ENCODE peak calls at places on chromosome 10, in ten cellular contexts. M, Z, O, P, E, N, J, V, H and K are unnamed samples.

GRCh38 chr10:6586501-6586900 is 6.4 kb upstream of the PRKCQ start:
- DNase-seq in J (no peak), P (no peak), N (no peak), O (no peak), H (no peak), Z (no peak), V (no peak), M (no peak), E (no peak), K (no peak)

GRCh38 chr10:86971146-86971991 is 3.1 kb downstream of the ADIRF start:
- DNase-seq in Z (peak), H (peak), J (peak), N (peak), O (peak), P (peak), V (peak), E (peak), M (peak), K (no peak)

GRCh38 chr10:115092555-115093285 is 445 bp upstream of the ATRNL1 start:
- DNase-seq in O (peak), E (peak), Z (peak), P (no peak), H (peak), M (peak), V (peak), N (peak), J (no peak), K (peak)

GRCh38 chr10:1366811-1367425 is 310.7 kb downstream of the WDR37 start:
- DNase-seq in V (no peak), J (no peak), O (no peak), N (no peak), H (no peak), Z (no peak), E (no peak), P (no peak), M (peak), K (peak)

GRCh38 chr10:121580276-121581116 is 17.7 kb downstream of the FGFR2 start:
- DNase-seq in Z (no peak), M (no peak), H (no peak), J (no peak), O (no peak), N (peak), P (no peak), V (no peak), E (no peak), K (no peak)

GRCh38 chr10:106577266-106577665 is 587.2 kb downstream of the SORCS1 start:
- DNase-seq in H (no peak), P (no peak), Z (no peak), E (peak), M (no peak), V (peak), N (peak), O (no peak), J (no peak), K (no peak)

GRCh38 chr10:122192142-122192541 is 79.0 kb upstream of the BTBD16 start:
- DNase-seq in E (peak), P (no peak), Z (no peak), H (peak), J (no peak), V (no peak), O (no peak), N (peak), M (no peak), K (no peak)

GRCh38 chr10:125049216-125049903 is 107.4 kb downstream of the ZRANB1 start:
- DNase-seq in E (no peak), N (no peak), O (no peak), M (no peak), Z (no peak), V (no peak), P (no peak), H (no peak), J (no peak), K (no peak)

GRCh38 chr10:100978121-100978895 is 9.0 kb downstream of the MRPL43 start:
- DNase-seq in M (no peak), J (no peak), P (no peak), N (no peak), O (no peak), E (no peak), Z (no peak), V (no peak), H (no peak), K (peak)

GRCh38 chr10:26647602-26648244 is 49.8 kb upstream of the PDSS1 start:
- DNase-seq in H (no peak), O (no peak), P (no peak), E (no peak), M (no peak), N (no peak), J (no peak), Z (no peak), V (no peak), K (no peak)
- TF ChIP-seq CTCF in H (no peak), O (no peak), P (no peak), E (no peak), M (no peak), N (no peak), J (no peak), Z (no peak), V (no peak), K (no peak)

GRCh38 chr10:72200883-72201282 is 14.9 kb upstream of the ANAPC16 start:
- DNase-seq in O (no peak), J (no peak), Z (no peak), M (no peak), H (no peak), P (no peak), E (no peak), V (no peak), N (no peak), K (no peak)
- TF ChIP-seq CTCF in O (no peak), J (no peak), Z (no peak), M (no peak), H (no peak), P (no peak), E (no peak), V (no peak), N (no peak), K (no peak)

GRCh38 chr10:91409869-91410637 is at the start of gene HECTD2:
- DNase-seq in Z (peak), O (peak), M (peak), V (peak), N (peak), E (peak), P (peak), J (peak), H (peak), K (peak)
- TF ChIP-seq CTCF in Z (peak), O (no peak), M (peak), V (peak), N (peak), E (no peak), P (peak), J (peak), H (peak), K (peak)

GRCh38 chr10:89981891-89982290 is 280.5 kb downstream of the KIF20B start:
- DNase-seq in E (no peak), Z (no peak), M (no peak), P (no peak), H (no peak), N (no peak), J (no peak), O (no peak), V (no peak), K (no peak)
- TF ChIP-seq CTCF in E (no peak), Z (no peak), M (no peak), P (no peak), H (no peak), N (no peak), J (no peak), O (no peak), V (no peak), K (no peak)

GRCh38 chr10:96721207-96721572 is 876 bp upstream of the PIK3AP1 start:
- DNase-seq in O (no peak), P (no peak), E (no peak), M (peak), V (no peak), N (peak), Z (no peak), J (no peak), H (no peak), K (no peak)

GRCh38 chr10:96719850-96720421 is 378 bp downstream of the PIK3AP1 start:
- DNase-seq in H (peak), N (peak), J (peak), P (peak), E (peak), M (peak), O (peak), V (peak), Z (peak), K (no peak)

GRCh38 chr10:96720422-96721206 is at the start of gene PIK3AP1:
- DNase-seq in E (peak), H (peak), N (peak), Z (peak), M (peak), O (peak), P (peak), V (peak), J (peak), K (no peak)

GRCh38 chr10:96718304-96718990 is 1.9 kb downstream of the PIK3AP1 start:
- DNase-seq in N (no peak), H (no peak), M (no peak), P (no peak), J (no peak), Z (no peak), E (peak), V (no peak), O (no peak), K (no peak)

GRCh38 chr10:96719205-96719604 is 1.1 kb downstream of the PIK3AP1 start:
- DNase-seq in E (no peak), P (no peak), N (no peak), H (no peak), J (no peak), Z (no peak), O (no peak), V (no peak), M (no peak), K (no peak)
- TF ChIP-seq CTCF in E (no peak), P (no peak), N (no peak), H (no peak), J (no peak), Z (peak), O (no peak), V (no peak), M (no peak), K (no peak)

DNA sequence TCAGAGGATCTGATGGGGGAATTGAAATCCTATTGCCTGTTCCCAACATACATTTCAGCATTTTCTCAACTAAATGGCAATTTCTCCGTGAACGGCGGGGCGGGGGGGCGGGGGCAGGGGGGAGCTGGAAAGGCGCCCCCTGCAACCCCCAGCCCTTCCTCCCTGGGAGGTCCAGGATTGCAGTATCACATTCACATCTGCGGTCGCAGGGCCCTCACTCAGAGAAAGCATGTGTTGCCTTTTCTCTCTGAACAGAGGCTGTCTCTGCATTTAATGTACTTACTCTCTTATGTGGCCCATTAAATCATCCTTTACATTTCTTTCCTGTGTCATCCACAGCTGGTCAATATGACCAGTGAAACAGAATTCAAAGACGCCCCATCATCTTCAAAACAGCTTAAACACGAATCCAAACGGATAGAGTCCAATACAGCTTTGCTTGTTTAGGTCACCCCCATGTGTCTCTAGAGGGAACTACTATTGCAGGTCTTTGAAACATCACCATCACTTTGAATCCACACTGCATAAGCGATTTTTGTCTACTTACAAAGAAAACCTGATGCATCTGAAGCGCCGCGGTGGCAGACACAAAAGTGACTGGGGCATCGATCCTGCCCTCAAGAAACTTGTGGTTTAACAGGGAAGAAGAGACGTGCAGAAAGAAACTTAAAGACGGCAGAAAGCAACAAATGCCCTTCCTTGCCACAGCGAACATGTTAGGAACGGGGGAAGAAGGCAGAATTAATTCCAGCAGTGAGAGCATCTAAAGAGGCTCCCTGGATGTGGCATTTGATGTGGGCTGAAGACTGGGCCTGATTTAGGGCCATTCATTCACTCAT is 17.0 kb upstream of the ECHDC3 start:
- DNase-seq in O (no peak), J (no peak), E (peak), P (no peak), V (peak), H (peak), M (peak), Z (peak), N (no peak), K (no peak)
- TF ChIP-seq CTCF in O (peak), J (peak), E (peak), P (peak), V (peak), H (peak), M (peak), Z (peak), N (peak), K (peak)

GRCh38 chr10:37758074-37758473 is 99.3 kb downstream of the ZNF248 start:
- DNase-seq in J (no peak), E (peak), M (no peak), O (no peak), Z (no peak), N (no peak), H (no peak), P (no peak), V (no peak), K (no peak)
- TF ChIP-seq CTCF in J (no peak), E (no peak), M (no peak), O (no peak), Z (no peak), N (no peak), H (no peak), P (no peak), V (no peak), K (no peak)

GRCh38 chr10:3415038-3415736 is 242.6 kb upstream of the PITRM1 start:
- DNase-seq in Z (no peak), J (no peak), N (no peak), H (no peak), O (no peak), M (no peak), V (no peak), P (no peak), E (no peak), K (peak)
- TF ChIP-seq CTCF in Z (no peak), J (no peak), N (no peak), H (no peak), O (no peak), M (no peak), V (no peak), P (no peak), E (no peak), K (no peak)